ENCODE peak calls at places on chromosomes 2 and 18, in seven cellular contexts. V is CD8-positive, alpha-beta memory T cell; N is coronary artery; U is AG04450; J is heart right ventricle; R is aorta; L is tibial artery. W is an unnamed sample.

GRCh38 chr2:130393318-130393910 is 37.6 kb downstream of the PTPN18 start:
- DNase-seq in V (no peak), L (no peak), U (no peak), R (no peak), N (no peak), J (no peak), W (no peak)

GRCh38 chr2:190792956-190793888 is 87.4 kb upstream of the GLS start:
- DNase-seq in U (no peak), J (no peak), N (no peak), L (no peak), R (no peak), V (no peak), W (no peak)

GRCh38 chr2:199382091-199382490 is 75.6 kb downstream of the SATB2 start:
- DNase-seq in R (no peak), L (no peak), N (no peak), J (no peak), V (no peak), U (no peak), W (peak)

GRCh38 chr18:76988015-76988826 is 144.4 kb downstream of the MBP start:
- DNase-seq in J (peak), R (peak), U (no peak), N (no peak), L (peak), V (no peak), W (no peak)

GRCh38 chr18:3594760-3595241 is 144.8 kb downstream of the TGIF1 start:
- DNase-seq in N (no peak), J (no peak), R (peak), L (no peak), U (no peak), V (no peak), W (peak)

GRCh38 chr2:240819404-240820013 is 510 bp downstream of the KIF1A start:
- DNase-seq in U (no peak), J (no peak), R (no peak), N (no peak), V (no peak), L (no peak), W (no peak)

GRCh38 chr2:123500346-123500745 is 524.7 kb upstream of the CNTNAP5 start:
- DNase-seq in U (no peak), L (no peak), V (no peak), N (no peak), R (no peak), J (no peak), W (no peak)

GRCh38 chr18:58097127-58097906 is 53.3 kb downstream of the NEDD4L start:
- DNase-seq in V (no peak), R (no peak), J (no peak), U (no peak), N (no peak), L (no peak), W (peak)

GRCh38 chr2:172246649-172247048 is 143.9 kb upstream of the DLX2 start:
- DNase-seq in R (no peak), U (no peak), L (no peak), N (no peak), J (no peak), V (no peak), W (no peak)

GRCh38 chr2:98559581-98559980 is 48.7 kb downstream of the COA5 start:
- DNase-seq in J (no peak), R (no peak), N (no peak), L (no peak), U (no peak), V (no peak), W (no peak)

GRCh38 chr2:231483398-231484329 is 19.4 kb upstream of the NCL start:
- DNase-seq in R (peak), L (no peak), V (peak), J (peak), U (no peak), N (no peak), W (no peak)

GRCh38 chr2:10126627-10127026 is 4.1 kb downstream of the RRM2 start:
- DNase-seq in L (no peak), J (no peak), U (no peak), N (no peak), R (no peak), V (no peak), W (peak)

GRCh38 chr2:170277943-170278342 is 100.0 kb downstream of the MYO3B start:
- DNase-seq in J (no peak), U (no peak), V (no peak), N (no peak), L (no peak), R (no peak), W (no peak)

GRCh38 chr2:191012845-191013616 is 940 bp downstream of the STAT1 start:
- DNase-seq in N (no peak), U (no peak), V (no peak), R (no peak), L (no peak), J (no peak), W (no peak)

GRCh38 chr18:22005191-22005824 is 164.1 kb upstream of the GATA6 start:
- DNase-seq in N (no peak), V (no peak), L (peak), J (no peak), R (peak), U (no peak), W (no peak)

GRCh38 chr2:175167076-175167791 is 769 bp downstream of the ATF2 start:
- DNase-seq in N (peak), R (peak), L (peak), J (peak), U (no peak), V (peak), W (no peak)

GRCh38 chr2:10392100-10392499 is 56.0 kb downstream of the ODC1 start:
- DNase-seq in L (no peak), J (no peak), U (no peak), V (no peak), R (no peak), N (no peak), W (no peak)

GRCh38 chr2:42809876-42810125 is 17.4 kb upstream of the HAAO start:
- DNase-seq in U (peak), N (peak), L (peak), V (no peak), J (peak), R (no peak), W (peak)

GRCh38 chr2:169258045-169258601 is 104.2 kb downstream of the LRP2 start:
- DNase-seq in L (no peak), R (no peak), J (no peak), U (no peak), V (no peak), N (no peak), W (no peak)

GRCh38 chr2:151754253-151754897 is 20.1 kb upstream of the NEB start:
- DNase-seq in N (no peak), R (no peak), U (no peak), L (no peak), V (no peak), J (no peak), W (no peak)

GRCh38 chr2:44836174-44836573 is 105.3 kb upstream of the SIX3 start:
- DNase-seq in L (no peak), J (no peak), R (no peak), U (no peak), N (peak), V (no peak), W (no peak)

GRCh38 chr2:237631029-237631785 is 3.8 kb downstream of the LRRFIP1 start:
- DNase-seq in V (no peak), U (no peak), J (no peak), L (no peak), R (peak), N (no peak), W (no peak)

GRCh38 chr18:13183790-13184189 is 34.8 kb upstream of the LDLRAD4 start:
- DNase-seq in R (no peak), V (no peak), U (no peak), L (no peak), N (no peak), J (no peak), W (no peak)

GRCh38 chr2:39513641-39514094 is 76.6 kb upstream of the MAP4K3 start:
- DNase-seq in L (peak), V (no peak), N (no peak), J (no peak), R (peak), U (peak), W (peak)

GRCh38 chr2:202778217-202778616 is 93.3 kb downstream of the ICA1L start:
- DNase-seq in V (no peak), N (no peak), J (no peak), R (no peak), L (no peak), U (no peak), W (no peak)

GRCh38 chr2:165427686-165428085 is 41.8 kb upstream of the CSRNP3 start:
- DNase-seq in J (no peak), V (no peak), U (no peak), N (no peak), L (no peak), R (no peak), W (no peak)

GRCh38 chr2:191015229-191015628 is 1.3 kb upstream of the STAT1 start:
- DNase-seq in V (no peak), N (no peak), U (no peak), R (no peak), L (no peak), J (no peak), W (no peak)

DNA sequence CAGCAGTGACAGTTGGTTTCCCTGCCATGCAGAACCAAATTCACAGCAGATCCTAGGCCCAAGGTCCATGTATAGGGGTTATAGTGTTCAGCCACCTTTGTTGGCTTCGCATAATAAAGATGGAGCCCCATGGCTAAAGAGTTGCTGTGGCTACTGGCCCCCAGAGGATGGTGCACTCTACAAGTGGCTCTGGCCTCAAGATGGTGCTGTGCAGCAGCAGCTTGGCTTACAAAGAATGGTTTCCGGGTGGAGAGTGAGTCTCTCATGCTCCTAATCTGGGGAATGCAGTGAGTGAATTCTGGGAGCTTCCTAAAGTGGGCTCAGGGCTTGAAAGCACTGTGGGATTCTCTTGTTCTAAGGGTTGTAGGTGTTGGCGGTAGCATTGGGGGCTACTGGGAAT is 1199.7 kb downstream of the CNTNAP5 start:
- DNase-seq in U (no peak), R (no peak), L (no peak), V (no peak), N (no peak), J (no peak), W (no peak)
- H3K4me3 ChIP-seq in U (no peak), R (no peak), L (no peak), V (no peak), N (no peak), J (no peak), W (no peak)

DNA sequence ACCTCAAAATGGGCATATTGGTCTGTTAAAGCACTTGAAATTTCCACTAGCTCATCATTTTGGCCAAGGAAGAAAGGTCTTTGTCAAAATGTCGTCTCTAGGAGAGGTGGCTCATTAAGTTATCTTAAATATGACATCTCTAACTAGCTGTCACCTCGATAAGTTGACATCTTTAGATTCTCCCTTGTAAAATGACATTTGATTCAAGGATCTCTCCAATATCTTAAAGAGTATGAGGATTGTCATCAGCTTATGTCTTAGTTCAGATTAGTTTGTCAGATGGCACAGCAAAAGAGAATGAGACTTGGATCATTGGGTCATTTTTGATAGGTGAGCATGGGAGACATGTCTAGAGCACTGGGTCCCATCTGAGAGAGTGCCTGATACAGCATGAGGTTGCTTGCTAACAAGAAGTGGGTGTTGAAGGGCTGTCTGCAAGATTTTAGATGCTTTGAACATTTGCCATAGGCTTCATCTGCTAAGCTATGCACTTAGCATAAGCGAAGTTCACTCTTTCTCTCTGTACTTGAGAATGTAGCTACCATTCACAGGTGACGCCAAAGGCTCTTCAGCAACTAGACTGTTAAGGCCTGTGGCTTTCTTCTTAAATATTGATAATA is 12.9 kb downstream of the PTPRM start:
- DNase-seq in J (no peak), U (no peak), L (no peak), N (no peak), V (no peak), R (no peak), W (no peak)
- H3K27ac ChIP-seq in J (no peak), U (no peak), L (no peak), N (no peak), V (no peak), R (no peak), W (peak)

DNA sequence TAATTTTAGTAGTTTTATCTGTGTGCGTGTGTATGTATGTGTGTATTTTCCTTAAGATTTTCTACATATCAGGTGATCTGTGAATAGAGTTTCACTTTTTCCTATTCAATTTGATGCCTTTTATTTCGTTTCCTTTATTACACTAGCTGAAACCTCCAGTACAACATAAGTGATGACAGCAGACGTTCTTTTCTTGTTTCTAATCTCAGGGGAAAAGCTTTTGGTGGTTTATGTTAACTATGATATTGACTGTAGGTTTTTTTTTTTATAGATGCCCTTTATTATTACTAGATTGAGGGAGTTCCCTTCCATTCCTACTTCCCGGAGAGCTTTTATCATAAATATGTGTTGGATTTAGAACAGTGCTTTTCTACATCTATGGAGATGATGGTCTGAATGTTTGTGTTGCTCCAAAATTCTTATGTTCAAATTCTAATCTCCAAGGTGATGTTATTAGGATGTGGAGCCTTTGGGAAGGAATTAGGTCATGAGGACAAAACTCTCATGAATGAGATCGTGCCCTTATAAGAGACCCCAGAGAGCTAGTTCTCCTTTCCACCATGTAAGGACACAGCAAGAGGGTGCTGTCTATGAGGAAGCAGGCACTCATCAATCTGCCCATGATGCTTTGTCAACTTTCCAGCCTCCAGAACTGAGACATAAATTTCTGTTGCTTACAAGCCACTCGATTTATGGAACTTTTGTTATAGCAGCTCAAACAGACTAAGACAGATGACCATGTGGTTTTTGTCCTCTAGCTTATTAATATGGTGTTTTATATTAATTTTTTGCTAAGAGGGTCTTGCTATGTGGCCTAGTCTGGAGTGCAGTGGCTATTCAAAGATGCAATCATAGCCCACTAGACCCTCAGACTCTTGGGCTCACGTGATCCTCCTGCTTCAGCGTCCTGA is 5.9 kb upstream of the RHBDD1 start:
- DNase-seq in U (no peak), J (no peak), L (no peak), N (no peak), R (no peak), V (no peak), W (no peak)
- H3K4me3 ChIP-seq in U (no peak), J (no peak), L (no peak), N (no peak), R (no peak), V (no peak), W (no peak)

GRCh38 chr2:99784282-99784681 is 294.5 kb upstream of the REV1 start:
- DNase-seq in V (no peak), N (no peak), L (no peak), R (no peak), U (no peak), J (no peak), W (no peak)

GRCh38 chr2:99787762-99788382 is 298.1 kb upstream of the REV1 start:
- DNase-seq in L (no peak), V (no peak), U (no peak), N (no peak), R (no peak), J (no peak), W (no peak)

GRCh38 chr2:99787011-99787410 is 297.2 kb upstream of the REV1 start:
- DNase-seq in R (no peak), N (peak), V (no peak), U (no peak), L (no peak), J (no peak), W (no peak)

GRCh38 chr2:99780276-99780675 is 290.5 kb upstream of the REV1 start:
- DNase-seq in V (no peak), L (no peak), N (no peak), R (no peak), J (no peak), U (no peak), W (no peak)

DNA sequence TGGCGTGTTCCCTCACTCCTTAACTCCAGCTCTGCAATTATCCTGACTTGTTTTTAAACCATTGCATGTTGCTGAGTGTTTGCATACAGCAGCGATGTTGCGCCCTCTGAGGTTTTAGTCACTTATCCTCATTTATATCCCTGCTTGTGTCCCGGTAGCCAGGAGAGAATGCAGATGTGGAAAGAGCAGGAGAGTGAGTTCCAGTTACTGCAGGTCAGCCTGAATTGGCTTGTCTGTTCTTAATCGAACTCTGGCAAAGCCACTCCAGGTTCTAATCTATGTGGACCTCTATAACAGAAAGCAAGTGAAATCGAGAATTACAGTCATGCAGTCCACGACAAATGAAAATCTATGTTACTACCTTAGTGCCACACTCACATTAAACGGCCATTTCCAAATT is 295.1 kb upstream of the REV1 start:
- DNase-seq in N (no peak), U (no peak), V (no peak), R (no peak), J (no peak), L (no peak), W (no peak)
- H3K27ac ChIP-seq in N (no peak), U (no peak), V (no peak), R (no peak), J (no peak), L (no peak), W (no peak)

GRCh38 chr2:15944325-15945017 is 4.1 kb downstream of the MYCN start:
- DNase-seq in J (no peak), L (no peak), N (no peak), U (no peak), V (no peak), R (no peak), W (no peak)
- H3K4me3 ChIP-seq in J (no peak), L (no peak), N (no peak), U (no peak), V (no peak), R (no peak), W (no peak)

GRCh38 chr2:37779123-37779522 is 107.7 kb upstream of the CDC42EP3 start:
- DNase-seq in N (no peak), V (no peak), U (no peak), L (no peak), R (no peak), J (no peak), W (no peak)
- H3K27ac ChIP-seq in N (no peak), V (no peak), U (peak), L (no peak), R (no peak), J (no peak), W (no peak)

GRCh38 chr2:113324684-113325160 is 46.0 kb upstream of the PAX8 start:
- DNase-seq in U (peak), L (no peak), R (no peak), V (no peak), J (peak), N (no peak), W (peak)
- H3K4me3 ChIP-seq in U (peak), L (peak), R (peak), V (no peak), J (peak), N (peak), W (peak)

GRCh38 chr18:32026491-32027086 is 8.0 kb downstream of the RNF125 start:
- DNase-seq in L (no peak), V (no peak), U (no peak), R (no peak), J (no peak), N (no peak), W (no peak)

GRCh38 chr18:32019251-32019943 is 772 bp downstream of the RNF125 start:
- DNase-seq in N (peak), J (peak), L (peak), U (no peak), R (peak), V (peak), W (peak)

GRCh38 chr18:32025744-32026143 is 7.1 kb downstream of the RNF125 start:
- DNase-seq in L (no peak), R (no peak), J (no peak), N (no peak), V (no peak), U (no peak), W (no peak)

GRCh38 chr18:32018331-32019250 is at the start of gene RNF125:
- DNase-seq in V (peak), N (peak), U (peak), J (peak), L (peak), R (peak), W (peak)

GRCh38 chr18:32021756-32022564 is 3.3 kb downstream of the RNF125 start:
- DNase-seq in R (no peak), V (no peak), J (no peak), N (no peak), U (no peak), L (no peak), W (no peak)
- H3K27ac ChIP-seq in R (no peak), V (no peak), J (no peak), N (no peak), U (no peak), L (no peak), W (no peak)

GRCh38 chr18:80171190-80171872 is 62.3 kb downstream of the ADNP2 start:
- DNase-seq in N (no peak), J (peak), R (peak), U (peak), L (no peak), V (peak), W (no peak)
- H3K4me3 ChIP-seq in N (peak), J (no peak), R (no peak), U (peak), L (no peak), V (no peak), W (peak)

W was measured in brain microvascular endothelial cell.